ENCODE peak calls at places on chromosomes 3 and 15, in five cellular contexts. C is ecto neural progenitor cell; Q is activated CD4-positive, alpha-beta memory T cell treated with anti-CD3 and anti-CD28 coated beads, Interleukin-2, amount 10 ng/mL, durations not matched to agents 7 days and 5 days; U is EL; V is fibroblast of mammary gland. P is an unnamed sample.

GRCh38 chr3:136804813-136805212 is 14.1 kb upstream of the SLC35G2 start:
- DNase-seq in C (no peak), Q (no peak), U (no peak), V (no peak), P (no peak)

GRCh38 chr3:33372218-33373081 is 67.8 kb downstream of the UBP1 start:
- DNase-seq in C (no peak), Q (peak), U (peak), V (peak), P (no peak)

GRCh38 chr3:171822707-171823106 is 12.4 kb upstream of the PLD1 start:
- DNase-seq in C (no peak), Q (no peak), U (no peak), V (no peak), P (no peak)

GRCh38 chr15:35506272-35506870 is 39.6 kb downstream of the DPH6 start:
- DNase-seq in C (no peak), Q (no peak), U (no peak), V (no peak), P (no peak)

GRCh38 chr15:99967841-99968371 is 234.7 kb upstream of the LYSMD4 start:
- DNase-seq in C (no peak), Q (no peak), U (peak), V (peak), P (no peak)

GRCh38 chr3:143301502-143301901 is 181.9 kb downstream of the CHST2 start:
- DNase-seq in C (no peak), Q (no peak), U (no peak), V (no peak), P (no peak)

GRCh38 chr3:12194209-12194608 is 35.5 kb upstream of the TIMP4 start:
- DNase-seq in C (no peak), Q (no peak), U (peak), V (peak), P (peak)

GRCh38 chr3:121601212-121601812 is 8.1 kb downstream of the FBXO40 start:
- DNase-seq in C (no peak), Q (no peak), U (no peak), V (no peak), P (no peak)

GRCh38 chr3:122893754-122894668 is 99.1 kb downstream of the SLC49A4 start:
- DNase-seq in C (no peak), Q (no peak), U (peak), V (no peak), P (peak)